ENCODE peak calls at places on chromosomes 2 and 18, in six cellular contexts. P is H54; B is stimulated activated CD8-positive, alpha-beta memory T cell treated with anti-CD3 and anti-CD28 coated beads, Interleukin-7, amount 100 ng/mL, for 24 hours; E is suprapubic skin; S is foreskin fibroblast; H is NCI-H1436 treated with DMSO at 0.1 percent for 48 hours. Z is an unnamed sample.

GRCh38 chr2:96926791-96927190 is 56.9 kb upstream of the SEMA4C start:
- DNase-seq in P (no peak), B (no peak), E (no peak), S (no peak), H (no peak), Z (no peak)

GRCh38 chr2:178379162-178379664 is 71.8 kb downstream of the PRKRA start:
- DNase-seq in P (no peak), B (no peak), E (no peak), S (no peak), H (no peak), Z (no peak)

GRCh38 chr18:54255141-54255540 is 14.2 kb upstream of the POLI start:
- DNase-seq in P (no peak), B (no peak), E (no peak), S (no peak), H (no peak), Z (no peak)

GRCh38 chr2:21333249-21333648 is 209.5 kb downstream of the TDRD15 start:
- DNase-seq in P (no peak), B (no peak), E (no peak), S (no peak), H (no peak), Z (no peak)

GRCh38 chr2:46308081-46308480 is 10.9 kb downstream of the EPAS1 start:
- DNase-seq in P (no peak), B (no peak), E (no peak), S (no peak), H (no peak), Z (no peak)

GRCh38 chr2:112465373-112465772 is 16.6 kb upstream of the TTL start:
- DNase-seq in P (no peak), B (no peak), E (no peak), S (peak; percentile 32), H (no peak), Z (peak; percentile 16)

GRCh38 chr2:84768840-84769239 is 112.0 kb downstream of the TRABD2A start:
- DNase-seq in P (no peak), B (no peak), E (no peak), S (no peak), H (no peak), Z (no peak)

GRCh38 chr18:74023220-74023619 is 124.4 kb downstream of the FBXO15 start:
- DNase-seq in P (no peak), B (no peak), E (no peak), S (no peak), H (peak; percentile 60), Z (no peak)

GRCh38 chr2:143778981-143779380 is 649.8 kb downstream of the ARHGAP15 start:
- DNase-seq in P (no peak), B (no peak), E (no peak), S (peak; percentile 22), H (no peak), Z (no peak)

GRCh38 chr18:79529991-79530390 is 134.3 kb downstream of the NFATC1 start:
- DNase-seq in P (no peak), B (no peak), E (peak; percentile 73), S (no peak), H (no peak), Z (no peak)

GRCh38 chr2:27431395-27431794 is 3.0 kb downstream of the NRBP1 start:
- DNase-seq in P (peak; percentile 66), B (no peak), E (no peak), S (peak; percentile 69), H (no peak), Z (no peak)

GRCh38 chr2:167509585-167509984 is 621.3 kb downstream of the XIRP2 start:
- DNase-seq in P (peak; percentile 18), B (no peak), E (no peak), S (peak; percentile 91), H (no peak), Z (peak; percentile 59)

GRCh38 chr2:88959480-88960204 is 268.2 kb downstream of the RPIA start:
- DNase-seq in P (no peak), B (no peak), E (no peak), S (no peak), H (no peak), Z (no peak)

GRCh38 chr2:54194761-54195750 is 61.0 kb downstream of the TSPYL6 start:
- DNase-seq in P (no peak), B (no peak), E (no peak), S (no peak), H (no peak), Z (no peak)

GRCh38 chr2:229901819-229902218 is 20.0 kb downstream of the TRIP12 start:
- DNase-seq in P (peak; percentile 47), B (no peak), E (no peak), S (peak; percentile 84), H (no peak), Z (peak; percentile 48)

GRCh38 chr2:97993926-97994325 is 1.8 kb downstream of the TMEM131 start:
- DNase-seq in P (no peak), B (no peak), E (no peak), S (peak; percentile 23), H (no peak), Z (no peak)

GRCh38 chr2:215657844-215658243 is 222.0 kb upstream of the FN1 start:
- DNase-seq in P (peak; percentile 34), B (no peak), E (no peak), S (peak; percentile 97), H (no peak), Z (peak; percentile 66)

GRCh38 chr2:120596191-120596781 is 139.4 kb upstream of the GLI2 start:
- DNase-seq in P (no peak), B (no peak), E (peak; percentile 78), S (peak; percentile 46), H (no peak), Z (peak; percentile 81)

GRCh38 chr18:65725421-65726050 is 25.3 kb upstream of the CDH7 start:
- DNase-seq in P (no peak), B (no peak), E (no peak), S (no peak), H (peak; percentile 37), Z (no peak)

GRCh38 chr2:52697690-52698089 is 1069.9 kb upstream of the CHAC2 start:
- DNase-seq in P (no peak), B (no peak), E (no peak), S (no peak), H (no peak), Z (no peak)

GRCh38 chr2:40129725-40130124 is 322.2 kb downstream of the SLC8A1 start:
- DNase-seq in P (no peak), B (no peak), E (no peak), S (peak; percentile 6), H (no peak), Z (no peak)

GRCh38 chr2:120227111-120227991 is 4.2 kb upstream of the TMEM185B start:
- DNase-seq in P (no peak), B (no peak), E (peak; percentile 47), S (no peak), H (no peak), Z (no peak)

GRCh38 chr2:211391206-211391605 is 834.8 kb downstream of the CPS1 start:
- DNase-seq in P (no peak), B (no peak), E (no peak), S (no peak), H (no peak), Z (no peak)

GRCh38 chr2:188693771-188694170 is 280.4 kb upstream of the COL3A1 start:
- DNase-seq in P (no peak), B (no peak), E (no peak), S (no peak), H (no peak), Z (no peak)